ENCODE peak calls at places on chromosomes 1 and 21, in seven cellular contexts. T is PC-3; Q is keratinocyte; W is left lung; U is AG04450; I is CD4-positive, alpha-beta T cell; A is A549. C is an unnamed sample.

GRCh38 chr1:184970691-184971161 is 3.6 kb downstream of the NIBAN1 start:
- DNase-seq in T (no peak), U (no peak), A (no peak), W (no peak), Q (no peak), I (no peak), C (no peak)

GRCh38 chr1:154155282-154155681 is 409 bp upstream of the NUP210L start:
- DNase-seq in Q (no peak), A (no peak), W (no peak), U (peak; percentile 20), T (no peak), I (no peak), C (no peak)

GRCh38 chr1:45499415-45499769 is 481 bp downstream of the CCDC163 start:
- DNase-seq in Q (no peak), I (no peak), U (no peak), A (no peak), T (no peak), W (no peak), C (no peak)

GRCh38 chr1:235632538-235633219 is 16.9 kb downstream of the GNG4 start:
- DNase-seq in T (peak; percentile 24), Q (no peak), W (no peak), I (no peak), A (no peak), U (no peak), C (no peak)

GRCh38 chr21:44018813-44019567 is 6.9 kb downstream of the TRAPPC10 start:
- DNase-seq in U (no peak), T (no peak), W (no peak), I (no peak), A (no peak), Q (no peak), C (no peak)

GRCh38 chr1:176949033-176949662 is 215.4 kb downstream of the ASTN1 start:
- DNase-seq in A (peak; percentile 61), W (peak; percentile 84), I (no peak), T (peak; percentile 54), U (no peak), Q (peak; percentile 5), C (no peak)

GRCh38 chr1:67760030-67760821 is 73.0 kb downstream of the GNG12 start:
- DNase-seq in A (peak; percentile 59), T (peak; percentile 85), W (no peak), I (peak; percentile 44), U (no peak), Q (no peak), C (no peak)

GRCh38 chr21:33412832-33413519 is 9.8 kb downstream of the IFNGR2 start:
- DNase-seq in I (no peak), U (no peak), W (no peak), Q (no peak), T (no peak), A (no peak), C (no peak)

GRCh38 chr1:174258148-174258550 is 98.8 kb downstream of the RABGAP1L start:
- DNase-seq in T (peak; percentile 61), Q (no peak), I (peak; percentile 17), A (peak; percentile 56), U (peak; percentile 13), W (no peak), C (no peak)

GRCh38 chr1:232594018-232594502 is 35.9 kb downstream of the SIPA1L2 start:
- DNase-seq in Q (no peak), A (no peak), U (no peak), W (no peak), I (no peak), T (no peak), C (no peak)
- H3K27ac ChIP-seq in Q (peak overlapping the region; percentile 62), A (no peak overlapping the region), U (no peak overlapping the region), W (no peak overlapping the region), I (no peak overlapping the region), T (no peak overlapping the region), C (no peak overlapping the region)

GRCh38 chr21:26883768-26884167 is 38.6 kb upstream of the ADAMTS1 start:
- DNase-seq in A (no peak), I (no peak), T (no peak), U (no peak), Q (no peak), W (no peak), C (no peak)

GRCh38 chr21:26887241-26887640 is 42.0 kb upstream of the ADAMTS1 start:
- DNase-seq in W (no peak), I (no peak), A (no peak), U (no peak), Q (no peak), T (peak; percentile 4), C (no peak)

GRCh38 chr21:26884436-26884835 is 39.2 kb upstream of the ADAMTS1 start:
- DNase-seq in A (no peak), T (no peak), I (no peak), Q (no peak), W (no peak), U (no peak), C (no peak)

GRCh38 chr21:26877015-26877414 is 31.8 kb upstream of the ADAMTS1 start:
- DNase-seq in A (no peak), U (no peak), I (no peak), T (no peak), Q (no peak), W (no peak), C (no peak)

GRCh38 chr21:26881504-26882228 is 36.5 kb upstream of the ADAMTS1 start:
- DNase-seq in Q (no peak), A (no peak), W (no peak), T (peak; percentile 39), I (no peak), U (peak; percentile 8), C (no peak)
- TF ChIP-seq CTCF in Q (no peak), A (no peak), W (peak; percentile 27), T (peak; percentile 60), I (no peak), U (peak; percentile 45), C (peak; percentile 13)

DNA sequence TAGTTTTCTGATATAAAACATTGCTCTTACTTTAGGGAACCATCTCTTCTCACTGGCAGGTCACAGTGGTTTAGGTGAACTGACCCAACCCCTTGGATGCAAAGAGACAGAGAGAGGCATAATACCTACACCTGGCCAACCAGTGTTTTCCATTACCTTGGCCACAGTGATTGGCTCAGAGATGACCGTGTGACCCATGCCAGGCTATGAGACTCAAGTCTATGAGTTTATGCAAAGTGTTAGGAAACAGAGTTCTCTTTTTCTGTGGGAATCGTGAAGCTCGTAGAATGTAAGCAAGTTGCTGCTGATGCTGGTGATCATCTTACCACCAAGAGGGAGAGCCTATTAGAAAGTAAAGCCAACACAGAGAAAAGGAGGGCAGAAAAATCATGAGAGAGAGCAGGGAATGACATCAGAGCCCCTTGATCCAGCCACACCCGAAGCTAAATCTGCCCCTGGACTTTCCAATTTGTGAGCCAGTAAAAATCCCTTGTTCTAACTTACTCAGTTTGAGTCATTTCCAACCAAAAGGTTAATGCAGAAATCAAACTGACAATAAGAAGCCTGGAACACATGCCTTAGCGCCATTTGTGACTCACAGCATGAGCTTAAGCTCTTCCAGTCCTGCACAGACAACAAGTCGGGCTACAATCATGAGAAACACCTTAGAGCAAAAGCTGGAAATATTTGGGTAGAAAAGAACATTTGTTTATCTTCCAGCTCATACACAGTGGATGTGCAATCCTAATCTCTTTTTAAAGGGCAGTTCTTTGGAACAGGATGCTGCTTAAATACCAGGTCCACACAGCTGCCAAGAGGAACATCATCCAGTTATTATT is 81.3 kb upstream of the KAZN start:
- DNase-seq in U (peak; percentile 45), I (no peak), Q (peak; percentile 90), T (peak; percentile 96), A (no peak), W (no peak), C (no peak)
- H3K9me3 ChIP-seq in U (peaks cover 4% of the 10 kb centered on the region), I (no peaks in the 10 kb centered on the region), Q (peaks cover 2% of the 10 kb centered on the region), T (peaks cover 6% of the 10 kb centered on the region), A (no peaks in the 10 kb centered on the region), W (no peaks in the 10 kb centered on the region), C (no peaks in the 10 kb centered on the region)

DNA sequence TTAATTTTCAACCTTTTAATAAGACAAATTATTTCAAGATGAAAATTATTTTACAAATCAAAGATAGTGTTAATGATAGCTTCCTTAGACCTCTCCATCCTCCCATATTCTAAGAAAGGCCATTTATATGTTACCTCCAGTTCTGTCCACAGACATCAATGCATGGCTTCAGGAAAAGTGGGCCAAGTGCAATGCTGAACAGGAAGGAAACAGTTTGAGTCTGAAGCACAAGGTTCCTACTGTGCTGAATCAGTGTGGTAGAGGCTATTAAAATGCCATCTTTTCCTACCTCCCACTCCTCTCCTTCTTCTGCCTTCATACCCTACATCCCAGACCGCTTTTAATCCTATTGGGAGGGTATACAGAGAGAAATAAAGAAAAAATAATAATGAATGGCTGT is 62.7 kb upstream of the C1orf105 start:
- DNase-seq in W (no peak), A (no peak), I (no peak), Q (no peak), U (no peak), T (no peak), C (no peak)
- H3K27ac ChIP-seq in W (peak overlapping the region; percentile 79), A (peak overlapping the region; percentile 93), I (peak overlapping the region; percentile 64), Q (peak overlapping the region; percentile 98), U (no peak overlapping the region), T (peak overlapping the region; percentile 84), C (no peak overlapping the region)

DNA sequence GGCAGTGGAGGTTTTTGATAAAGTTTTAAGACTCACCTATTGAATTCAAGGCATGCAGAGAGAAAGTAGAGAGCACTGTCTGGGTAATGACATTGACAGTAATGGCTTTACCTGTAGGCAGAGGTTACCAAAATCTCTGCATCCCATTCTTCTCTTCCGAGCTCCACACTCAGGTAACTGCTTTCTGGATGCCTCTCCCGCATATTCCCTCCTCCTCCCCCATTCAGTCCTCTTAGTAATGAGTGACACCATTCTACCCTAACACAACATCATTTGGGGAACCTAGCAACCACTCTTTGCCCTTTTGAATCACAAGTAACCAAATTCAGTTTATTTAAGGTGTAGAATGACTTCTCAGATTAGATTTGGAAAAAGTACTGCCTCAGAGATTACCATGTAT is 56.5 kb downstream of the DYRK1A start:
- DNase-seq in Q (no peak), U (no peak), T (no peak), A (no peak), W (no peak), I (no peak), C (no peak)
- TF ChIP-seq CTCF in Q (no peak), U (no peak), T (no peak), A (no peak), W (no peak), I (no peak), C (no peak)

C was measured in esophagus squamous epithelium.